ENCODE peak calls at places on chromosomes 4 and X, in ten cellular contexts. L is Ammon's horn; G is pancreas; Y is tibial artery; Z is CD8-positive, alpha-beta T cell; Q is stomach; R is ELF-1; O is fibroblast of lung; X is NB4; C is C1 segment of cervical spinal cord. I is an unnamed sample.

GRCh38 chr4:98482847-98483806 is 175.3 kb downstream of the TSPAN5 start:
- DNase-seq in Z (no peak), C (no peak), O (no peak), G (no peak), Q (no peak), L (no peak), Y (no peak), X (no peak), R (no peak), I (no peak)

GRCh38 chr4:149765630-149766029 is 50.0 kb downstream of the IQCM start:
- DNase-seq in R (no peak), Z (no peak), G (no peak), O (peak; percentile 58), Y (no peak), X (peak; percentile 62), L (no peak), C (no peak), Q (no peak), I (no peak)

GRCh38 chrX:17967888-17968287 is 106.8 kb upstream of the RAI2 start:
- DNase-seq in R (peak; percentile 5), X (no peak), C (no peak), Z (no peak), Q (peak; percentile 27), G (peak; percentile 15), O (no peak), L (no peak), Y (no peak), I (no peak)

GRCh38 chr4:158209825-158210807 is at the start of gene TMEM144:
- DNase-seq in R (peak; percentile 96), C (peak; percentile 82), G (peak; percentile 93), Z (no peak), O (peak; percentile 79), Q (peak; percentile 89), Y (peak; percentile 98), L (peak; percentile 98), X (peak; percentile 84), I (peak; percentile 69)

GRCh38 chr4:109385260-109385659 is 48.4 kb upstream of the SEC24B start:
- DNase-seq in X (no peak), C (no peak), R (no peak), O (no peak), G (no peak), Z (no peak), Y (no peak), Q (no peak), L (no peak), I (no peak)

GRCh38 chr4:37847311-37847710 is 20.8 kb downstream of the PGM2 start:
- DNase-seq in Z (no peak), Y (no peak), L (no peak), O (no peak), X (no peak), C (no peak), Q (no peak), R (no peak), G (no peak), I (no peak)

GRCh38 chr4:36215627-36216026 is 28.7 kb downstream of the ARAP2 start:
- DNase-seq in Z (no peak), L (peak; percentile 65), Y (no peak), C (no peak), Q (no peak), G (no peak), R (no peak), X (no peak), O (no peak), I (no peak)

GRCh38 chr4:71520308-71520707 is 181.5 kb downstream of the SLC4A4 start:
- DNase-seq in O (no peak), L (no peak), R (no peak), G (no peak), Z (no peak), C (no peak), X (no peak), Q (no peak), Y (no peak), I (no peak)

GRCh38 chr4:10095296-10095991 is 21.2 kb downstream of the WDR1 start:
- DNase-seq in C (no peak), X (peak; percentile 29), Q (no peak), Z (peak; percentile 50), Y (no peak), G (no peak), O (no peak), L (no peak), R (no peak), I (no peak)

GRCh38 chrX:133444196-133444595 is 28.9 kb upstream of the GPC4 start:
- DNase-seq in R (no peak), G (no peak), Q (no peak), X (no peak), Z (no peak), C (no peak), L (no peak), Y (no peak), O (peak; percentile 39), I (no peak)

GRCh38 chrX:155535866-155536265 is 76.9 kb downstream of the TMLHE start:
- DNase-seq in R (no peak), O (no peak), X (no peak), L (no peak), C (no peak), G (no peak), Q (no peak), Z (no peak), Y (no peak), I (no peak)

GRCh38 chr4:77001907-77002306 is 52.4 kb downstream of the SEPTIN11 start:
- DNase-seq in R (peak; percentile 47), L (no peak), Y (no peak), Z (no peak), Q (no peak), X (no peak), O (peak; percentile 70), G (no peak), C (no peak), I (no peak)

GRCh38 chrX:45505214-45505613 is 304.5 kb upstream of the DIPK2B start:
- DNase-seq in R (no peak), L (no peak), G (no peak), Z (peak; percentile 14), C (no peak), Q (no peak), X (no peak), O (peak; percentile 61), Y (no peak), I (no peak)

GRCh38 chr4:77699731-77700210 is 94.2 kb downstream of the CXCL13 start:
- DNase-seq in Q (no peak), X (no peak), C (no peak), G (no peak), Z (no peak), R (peak; percentile 75), L (no peak), O (peak; percentile 96), Y (no peak), I (no peak)

GRCh38 chr4:11421116-11421515 is 7.6 kb downstream of the HS3ST1 start:
- DNase-seq in O (no peak), Q (no peak), Y (no peak), L (no peak), C (no peak), G (no peak), X (no peak), R (no peak), Z (no peak), I (no peak)

I was measured in cerebellum.